ENCODE peak calls at places on chromosomes 16 and 17, in eight cellular contexts. One of them, this sample, is unnamed.

GRCh38 chr17:57447357-57448019 is 191.2 kb downstream of the MSI2 start:
- DNase-seq in dermis blood vessel endothelial cell: no peak
- DNase-seq in iPS-NIHi11: no peak
- DNase-seq in NCI-H526: no peak
- DNase-seq in upper lobe of right lung: no peak
- DNase-seq in A549: no peak
- DNase-seq in psoas muscle: no peak
- DNase-seq in nephron progenitor cell: no peak
- DNase-seq in this sample: no peak

GRCh38 chr16:17368951-17369350 is 101.8 kb downstream of the XYLT1 start:
- DNase-seq in dermis blood vessel endothelial cell: no peak
- DNase-seq in iPS-NIHi11: no peak
- DNase-seq in NCI-H526: no peak
- DNase-seq in upper lobe of right lung: no peak
- DNase-seq in A549: no peak
- DNase-seq in psoas muscle: no peak
- DNase-seq in nephron progenitor cell: no peak
- DNase-seq in this sample: no peak

GRCh38 chr16:2096853-2097620 is 38.7 kb downstream of the PKD1 start:
- DNase-seq in dermis blood vessel endothelial cell: no peak
- DNase-seq in iPS-NIHi11: no peak
- DNase-seq in NCI-H526: no peak
- DNase-seq in upper lobe of right lung: no peak
- DNase-seq in A549: no peak
- DNase-seq in psoas muscle: no peak
- DNase-seq in nephron progenitor cell: no peak
- DNase-seq in this sample: no peak

GRCh38 chr16:1197237-1197866 is 27.7 kb downstream of the TPSG1 start:
- DNase-seq in dermis blood vessel endothelial cell: no peak
- DNase-seq in iPS-NIHi11: no peak
- DNase-seq in NCI-H526: no peak
- DNase-seq in upper lobe of right lung: no peak
- DNase-seq in A549: no peak
- DNase-seq in psoas muscle: no peak
- DNase-seq in nephron progenitor cell: no peak
- DNase-seq in this sample: no peak

GRCh38 chr17:72266099-72266852 is 145.5 kb downstream of the SOX9 start:
- DNase-seq in dermis blood vessel endothelial cell: no peak
- DNase-seq in iPS-NIHi11: no peak
- DNase-seq in NCI-H526: no peak
- DNase-seq in upper lobe of right lung: no peak
- DNase-seq in A549: no peak
- DNase-seq in psoas muscle: no peak
- DNase-seq in nephron progenitor cell: no peak
- DNase-seq in this sample: no peak

GRCh38 chr16:3152022-3152272 is 17.1 kb downstream of the ZNF213 start:
- DNase-seq in dermis blood vessel endothelial cell: no peak
- DNase-seq in iPS-NIHi11: no peak
- DNase-seq in NCI-H526: no peak
- DNase-seq in upper lobe of right lung: no peak
- DNase-seq in A549: no peak
- DNase-seq in psoas muscle: no peak
- DNase-seq in nephron progenitor cell: no peak
- DNase-seq in this sample: no peak

GRCh38 chr16:2149630-2150417 is 1.4 kb downstream of the RAB26 start:
- DNase-seq in dermis blood vessel endothelial cell: no peak
- DNase-seq in iPS-NIHi11: no peak
- DNase-seq in NCI-H526: no peak
- DNase-seq in upper lobe of right lung: no peak
- DNase-seq in A549: peak
- DNase-seq in psoas muscle: no peak
- DNase-seq in nephron progenitor cell: no peak
- DNase-seq in this sample: peak

GRCh38 chr17:68861602-68862001 is 93.6 kb downstream of the ABCA8 start:
- DNase-seq in dermis blood vessel endothelial cell: peak
- DNase-seq in iPS-NIHi11: no peak
- DNase-seq in NCI-H526: no peak
- DNase-seq in upper lobe of right lung: no peak
- DNase-seq in A549: no peak
- DNase-seq in psoas muscle: no peak
- DNase-seq in nephron progenitor cell: no peak
- DNase-seq in this sample: no peak

GRCh38 chr17:79698086-79698690 is 32.6 kb upstream of the ENPP7 start:
- DNase-seq in dermis blood vessel endothelial cell: no peak
- DNase-seq in iPS-NIHi11: no peak
- DNase-seq in NCI-H526: no peak
- DNase-seq in upper lobe of right lung: no peak
- DNase-seq in A549: no peak
- DNase-seq in psoas muscle: no peak
- DNase-seq in nephron progenitor cell: no peak
- DNase-seq in this sample: no peak

This sample was measured in islet precursor cell.